ENCODE peak calls at places on chromosomes 2 and 18, in eight cellular contexts. J is CD8-positive, alpha-beta T cell; L is dorsolateral prefrontal cortex; W is kidney tubule cell; Z is skeletal muscle cell; P is stimulated activated CD4-positive, alpha-beta T cell treated with anti-CD3 and anti-CD28 coated beads, Interleukin-4, amount 100 ng/mL, for 1 hour; Q is adrenal gland; C is NCI-H69. R is an unnamed sample.

GRCh38 chr2:98898423-98898841 is 37.6 kb downstream of the CRACDL start:
- DNase-seq in J (no peak), L (no peak), W (no peak), Z (no peak), P (no peak), Q (no peak), C (no peak), R (no peak)

GRCh38 chr2:165533331-165533730 is 63.8 kb downstream of the CSRNP3 start:
- DNase-seq in J (no peak), L (no peak), W (no peak), Z (peak), P (no peak), Q (no peak), C (no peak), R (no peak)

GRCh38 chr2:34003795-34004194 is 404.7 kb upstream of the FAM98A start:
- DNase-seq in J (no peak), L (no peak), W (no peak), Z (no peak), P (no peak), Q (no peak), C (no peak), R (no peak)

GRCh38 chr18:80254971-80255500 is 7.7 kb upstream of the PARD6G start:
- DNase-seq in J (no peak), L (no peak), W (no peak), Z (no peak), P (no peak), Q (no peak), C (no peak), R (no peak)

GRCh38 chr2:242085941-242086621 is 216.6 kb downstream of the RTP5 start:
- DNase-seq in J (peak), L (no peak), W (no peak), Z (no peak), P (no peak), Q (peak), C (peak), R (no peak)

GRCh38 chr2:125324273-125324672 is 1299.2 kb downstream of the CNTNAP5 start:
- DNase-seq in J (no peak), L (no peak), W (no peak), Z (no peak), P (no peak), Q (no peak), C (no peak), R (no peak)

GRCh38 chr2:42602218-42602936 is 33.9 kb downstream of the MTA3 start:
- DNase-seq in J (no peak), L (no peak), W (no peak), Z (no peak), P (no peak), Q (no peak), C (peak), R (no peak)

GRCh38 chr2:127564429-127565260 is 29.2 kb downstream of the MYO7B start:
- DNase-seq in J (no peak), L (no peak), W (no peak), Z (no peak), P (no peak), Q (no peak), C (no peak), R (no peak)

GRCh38 chr2:6780765-6781274 is 84.9 kb downstream of the CMPK2 start:
- DNase-seq in J (no peak), L (no peak), W (peak), Z (peak), P (no peak), Q (peak), C (peak), R (no peak)

GRCh38 chr2:128157644-128158043 is 66.6 kb downstream of the UGGT1 start:
- DNase-seq in J (no peak), L (no peak), W (no peak), Z (no peak), P (no peak), Q (no peak), C (no peak), R (no peak)

GRCh38 chr2:69742170-69742952 is 427 bp downstream of the ANXA4 start:
- DNase-seq in J (no peak), L (no peak), W (no peak), Z (no peak), P (no peak), Q (no peak), C (peak), R (no peak)

GRCh38 chr2:18154812-18155211 is 276.3 kb downstream of the KCNS3 start:
- DNase-seq in J (no peak), L (no peak), W (no peak), Z (no peak), P (no peak), Q (no peak), C (no peak), R (no peak)

GRCh38 chr18:75202976-75203375 is 6.0 kb downstream of the PTGR3 start:
- DNase-seq in J (no peak), L (no peak), W (no peak), Z (no peak), P (no peak), Q (no peak), C (no peak), R (no peak)

GRCh38 chr2:9403924-9404323 is 19.4 kb downstream of the ITGB1BP1 start:
- DNase-seq in J (no peak), L (no peak), W (no peak), Z (peak), P (no peak), Q (no peak), C (no peak), R (no peak)

GRCh38 chr2:217559084-217559483 is 443.7 kb downstream of the TNS1 start:
- DNase-seq in J (no peak), L (no peak), W (no peak), Z (no peak), P (no peak), Q (no peak), C (no peak), R (no peak)